ENCODE peak calls at places on chromosomes 1 and 21, in six cellular contexts. Z is PC-9, W is transverse colon, D is tibial nerve, O is esophagus muscularis mucosa, M is A549. Q is an unnamed sample. For H3K9me3 and H3K4me1, the result is how much of the 10 kb centered on the place peaks cover.

GRCh38 chr1:113088972-113089371 is 16.0 kb downstream of the LRIG2 start:
- DNase-seq in Z (no peak), W (no peak), D (no peak), O (no peak), M (no peak), Q (no peak)

GRCh38 chr1:20847619-20848080 is 60.5 kb upstream of the HP1BP3 start:
- DNase-seq in Z (no peak), W (no peak), D (no peak), O (no peak), M (peak), Q (no peak)

GRCh38 chr1:215146252-215146975 is 63.9 kb downstream of the KCNK2 start:
- DNase-seq in Z (peak), W (peak), D (no peak), O (no peak), M (peak), Q (peak)

GRCh38 chr21:29342394-29342957 is 43.8 kb downstream of the BACH1 start:
- DNase-seq in Z (no peak), W (peak), D (peak), O (no peak), M (peak), Q (no peak)

GRCh38 chr1:224736619-224737352 is 120.7 kb downstream of the CNIH3 start:
- DNase-seq in Z (no peak), W (no peak), D (no peak), O (no peak), M (no peak), Q (no peak)

GRCh38 chr1:46333300-46334029 is 7.1 kb upstream of the NSUN4 start:
- DNase-seq in Z (peak), W (no peak), D (no peak), O (no peak), M (peak), Q (peak)

GRCh38 chr1:30929135-30929889 is 20.8 kb upstream of the SDC3 start:
- DNase-seq in Z (peak), W (peak), D (no peak), O (peak), M (peak), Q (peak)

GRCh38 chr1:13725714-13726175 is 25.8 kb downstream of the PRDM2 start:
- DNase-seq in Z (no peak), W (peak), D (no peak), O (no peak), M (peak), Q (peak)

GRCh38 chr1:116887212-116887611 is 22.5 kb upstream of the PTGFRN start:
- DNase-seq in Z (no peak), W (no peak), D (no peak), O (no peak), M (no peak), Q (no peak)

GRCh38 chr1:157639800-157640199 is 41.9 kb upstream of the FCRL4 start:
- DNase-seq in Z (no peak), W (no peak), D (no peak), O (no peak), M (no peak), Q (no peak)

GRCh38 chr21:32889596-32889995 is 118.0 kb upstream of the PAXBP1 start:
- DNase-seq in Z (no peak), W (no peak), D (no peak), O (no peak), M (no peak), Q (no peak)

GRCh38 chr21:44714905-44715304 is 3.5 kb upstream of the TSPEAR start:
- DNase-seq in Z (no peak), W (no peak), D (no peak), O (no peak), M (no peak), Q (no peak)

GRCh38 chr1:10479276-10479675 is 4.5 kb downstream of the PEX14 start:
- DNase-seq in Z (no peak), W (no peak), D (no peak), O (no peak), M (no peak), Q (no peak)

GRCh38 chr1:26134466-26134865 is 22.8 kb downstream of the PDIK1L start:
- DNase-seq in Z (no peak), W (no peak), D (no peak), O (no peak), M (no peak), Q (no peak)

GRCh38 chr1:54887665-54888071 is 673 bp upstream of the DHCR24 start:
- DNase-seq in Z (no peak), W (no peak), D (no peak), O (no peak), M (no peak), Q (peak)

GRCh38 chr1:21350132-21350885 is 60.0 kb upstream of the ECE1 start:
- DNase-seq in Z (no peak), W (no peak), D (no peak), O (no peak), M (no peak), Q (no peak)

GRCh38 chr1:188670837-188671236 is 1806.8 kb downstream of the BRINP3 start:
- DNase-seq in Z (peak), W (no peak), D (no peak), O (no peak), M (peak), Q (no peak)

GRCh38 chr1:1273535-1274298 is at the start of gene UBE2J2:
- DNase-seq in Z (peak), W (peak), D (peak), O (peak), M (peak), Q (peak)

GRCh38 chr1:112702067-112702395 is 4.9 kb downstream of the RHOC start:
- DNase-seq in Z (no peak), W (no peak), D (no peak), O (no peak), M (no peak), Q (no peak)

GRCh38 chr1:43204394-43204793 is 32.3 kb downstream of the CFAP57 start:
- DNase-seq in Z (no peak), W (no peak), D (no peak), O (no peak), M (no peak), Q (no peak)

GRCh38 chr1:69180358-69180757 is 387.4 kb upstream of the LRRC7 start:
- DNase-seq in Z (no peak), W (no peak), D (no peak), O (no peak), M (no peak), Q (no peak)

GRCh38 chr1:69172003-69173000 is 395.4 kb upstream of the LRRC7 start:
- DNase-seq in Z (no peak), W (no peak), D (no peak), O (no peak), M (no peak), Q (no peak)

DNA sequence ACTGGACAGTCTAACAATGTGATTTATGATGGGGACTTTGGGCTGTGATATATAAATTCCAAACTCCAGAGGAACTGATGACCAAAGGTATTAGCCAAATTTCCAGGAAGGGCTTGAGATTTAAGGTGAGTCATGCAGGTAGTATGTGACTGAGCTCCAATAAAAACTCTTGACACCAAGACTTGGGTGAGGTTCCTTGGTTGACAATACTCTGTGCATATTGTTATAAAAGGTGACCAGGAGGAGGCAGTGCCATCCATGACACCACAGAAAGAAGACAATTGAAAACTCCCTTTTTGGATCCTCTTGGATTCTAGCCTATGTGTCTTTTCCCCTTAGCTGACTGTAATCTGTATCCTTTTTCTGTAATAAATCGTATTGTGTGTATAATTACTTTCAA is 392.6 kb upstream of the LRRC7 start:
- DNase-seq in Z (no peak), W (no peak), D (no peak), O (no peak), M (no peak), Q (no peak)
- H3K9me3 ChIP-seq in Z (under half), W (under half), D (under half), O (under half), M (under half), Q (under half)

DNA sequence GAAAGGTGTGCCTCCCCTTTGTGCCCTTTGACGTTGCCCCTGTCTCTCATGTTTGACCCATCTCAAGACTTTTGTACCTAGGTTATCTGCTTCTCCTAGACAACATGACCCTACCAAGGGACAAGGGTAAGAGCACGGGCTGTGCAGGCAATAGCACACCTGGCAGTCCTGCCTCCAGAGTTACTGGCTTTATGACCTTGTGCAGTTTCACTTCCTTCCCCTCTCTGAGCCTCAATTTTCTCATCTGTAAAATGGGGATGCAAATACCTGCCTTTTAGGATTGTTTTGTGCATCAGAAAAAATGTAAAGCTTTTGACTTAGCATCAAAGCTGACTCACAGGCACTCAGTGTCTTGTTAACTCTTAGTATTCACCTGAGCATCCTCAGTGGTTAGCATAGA is 36.4 kb downstream of the ELK4 start:
- DNase-seq in Z (no peak), W (no peak), D (no peak), O (no peak), M (no peak), Q (no peak)
- H3K4me1 ChIP-seq in Z (under half), W (under half), D (half or more), O (half or more), M (under half), Q (under half)

GRCh38 chr1:28800324-28800723 is 11.6 kb upstream of the OPRD1 start:
- DNase-seq in Z (no peak), W (no peak), D (no peak), O (no peak), M (no peak), Q (no peak)

GRCh38 chr1:28792644-28793121 is 19.3 kb upstream of the OPRD1 start:
- DNase-seq in Z (no peak), W (no peak), D (no peak), O (no peak), M (no peak), Q (no peak)

GRCh38 chr1:28801461-28801860 is 10.5 kb upstream of the OPRD1 start:
- DNase-seq in Z (no peak), W (no peak), D (no peak), O (no peak), M (no peak), Q (no peak)

GRCh38 chr1:28796321-28797213 is 15.4 kb upstream of the OPRD1 start:
- DNase-seq in Z (no peak), W (no peak), D (no peak), O (no peak), M (no peak), Q (no peak)
- TF ChIP-seq CTCF in Z (no peak), W (no peak), D (no peak), O (no peak), M (no peak), Q (no peak)

GRCh38 chr1:40454873-40455272 is 4.6 kb downstream of the ZFP69B start:
- DNase-seq in Z (no peak), W (no peak), D (no peak), O (no peak), M (no peak), Q (no peak)
- H3K9me3 ChIP-seq in Z (under half), W (half or more), D (under half), O (under half), M (under half), Q (under half)

GRCh38 chr1:153548722-153549695 is at the start of gene S100A3:
- DNase-seq in Z (peak), W (peak), D (peak), O (no peak), M (peak), Q (peak)
- H3K4me1 ChIP-seq in Z (half or more), W (under half), D (half or more), O (half or more), M (half or more), Q (under half)

GRCh38 chr1:90748668-90749067 is 31.6 kb upstream of the BARHL2 start:
- DNase-seq in Z (no peak), W (no peak), D (no peak), O (no peak), M (no peak), Q (no peak)

DNA sequence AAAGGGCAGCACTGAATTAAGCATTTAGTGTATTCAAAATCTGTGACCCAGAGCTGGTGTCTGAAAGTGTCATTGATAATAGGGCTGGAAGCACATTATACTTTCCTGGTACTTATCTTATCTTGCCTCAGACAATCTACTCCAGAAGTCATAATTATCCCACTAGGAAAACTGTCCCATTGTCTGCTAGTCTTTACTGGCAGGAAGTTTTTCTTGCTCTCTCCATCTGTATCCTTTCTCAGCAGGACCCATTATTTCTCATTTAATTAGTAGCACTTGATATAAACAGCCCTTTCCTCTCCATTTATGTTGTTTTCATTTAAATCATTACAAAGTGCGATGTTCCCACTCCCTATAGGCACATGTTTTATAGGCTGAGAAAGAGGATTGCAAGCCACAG is 36.5 kb upstream of the BARHL2 start:
- DNase-seq in Z (no peak), W (no peak), D (no peak), O (no peak), M (no peak), Q (no peak)
- TF ChIP-seq CTCF in Z (no peak), W (no peak), D (no peak), O (no peak), M (no peak), Q (no peak)

GRCh38 chr1:206708058-206708457 is 23.4 kb downstream of the MAPKAPK2 start:
- DNase-seq in Z (no peak), W (peak), D (no peak), O (no peak), M (no peak), Q (no peak)

GRCh38 chr1:206705744-206706297 is 21.1 kb downstream of the MAPKAPK2 start:
- DNase-seq in Z (no peak), W (no peak), D (no peak), O (no peak), M (no peak), Q (no peak)

GRCh38 chr1:206705187-206705586 is 20.5 kb downstream of the MAPKAPK2 start:
- DNase-seq in Z (no peak), W (no peak), D (no peak), O (no peak), M (no peak), Q (no peak)

GRCh38 chr1:206706806-206707205 is 22.1 kb downstream of the MAPKAPK2 start:
- DNase-seq in Z (no peak), W (no peak), D (no peak), O (no peak), M (no peak), Q (no peak)

GRCh38 chr1:206706298-206706791 is 21.6 kb downstream of the MAPKAPK2 start:
- DNase-seq in Z (no peak), W (no peak), D (no peak), O (no peak), M (no peak), Q (no peak)
- H3K9me3 ChIP-seq in Z (under half), W (under half), D (under half), O (under half), M (under half), Q (under half)

DNA sequence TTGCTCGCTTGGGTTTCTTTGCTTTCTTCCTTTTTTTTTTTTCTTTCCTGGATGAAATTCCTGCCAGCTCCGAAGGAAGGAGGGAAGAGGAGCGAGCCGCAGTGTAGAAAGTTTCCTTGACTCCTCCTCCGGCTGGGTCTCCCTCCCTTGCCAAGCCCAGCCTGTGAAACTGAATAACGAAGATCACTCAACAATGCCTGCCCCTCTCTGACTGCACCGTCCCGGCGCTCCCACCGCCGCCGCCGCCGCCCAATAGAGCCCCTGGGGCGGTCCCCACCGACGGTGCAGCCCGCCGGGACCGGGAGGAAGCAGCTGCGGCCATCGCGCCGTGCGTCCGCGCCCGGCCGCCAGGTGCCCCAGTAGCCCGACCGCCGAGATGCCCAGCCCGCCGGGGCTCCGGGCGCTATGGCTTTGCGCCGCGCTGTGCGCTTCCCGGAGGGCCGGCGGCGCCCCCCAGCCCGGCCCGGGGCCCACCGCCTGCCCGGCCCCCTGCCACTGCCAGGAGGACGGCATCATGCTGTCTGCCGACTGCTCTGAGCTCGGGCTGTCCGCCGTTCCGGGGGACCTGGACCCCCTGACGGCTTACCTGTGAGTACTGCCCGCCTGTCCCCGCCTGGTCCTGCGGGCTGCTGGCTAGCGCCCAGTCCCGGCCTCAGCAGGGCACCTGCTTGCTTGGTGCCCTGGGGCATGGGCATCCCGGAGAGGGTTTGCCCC is at the start of gene LGR6:
- DNase-seq in Z (peak), W (no peak), D (no peak), O (no peak), M (no peak), Q (no peak)
- H3K4me1 ChIP-seq in Z (under half), W (under half), D (under half), O (under half), M (under half), Q (under half)